ENCODE peak calls at places on chromosome 10, in nine cellular contexts. D, F, W, Z, I, O, X, L and P are unnamed samples.

GRCh38 chr10:95331596-95332130 is 40.9 kb upstream of the PDLIM1 start:
- DNase-seq in D (no peak), F (no peak), W (no peak), Z (no peak), I (no peak), O (no peak), X (peak), L (no peak), P (no peak)

GRCh38 chr10:48627984-48628609 is 23.2 kb upstream of the ARHGAP22 start:
- DNase-seq in D (peak), F (no peak), W (no peak), Z (no peak), I (no peak), O (no peak), X (peak), L (no peak), P (no peak)

GRCh38 chr10:110081914-110082313 is 74.1 kb downstream of the ADD3 start:
- DNase-seq in D (peak), F (peak), W (no peak), Z (no peak), I (no peak), O (peak), X (no peak), L (peak), P (peak)

GRCh38 chr10:130746311-130746710 is 565.2 kb downstream of the TCERG1L start:
- DNase-seq in D (no peak), F (no peak), W (no peak), Z (peak), I (no peak), O (no peak), X (no peak), L (no peak), P (no peak)

GRCh38 chr10:69215405-69216176 is 4.5 kb upstream of the HKDC1 start:
- DNase-seq in D (no peak), F (no peak), W (no peak), Z (no peak), I (no peak), O (no peak), X (no peak), L (no peak), P (no peak)

GRCh38 chr10:101897633-101898032 is 54.0 kb upstream of the KCNIP2 start:
- DNase-seq in D (peak), F (peak), W (no peak), Z (no peak), I (no peak), O (peak), X (peak), L (no peak), P (no peak)

GRCh38 chr10:120423350-120424197 is 33.5 kb upstream of the PLPP4 start:
- DNase-seq in D (peak), F (peak), W (peak), Z (no peak), I (no peak), O (peak), X (peak), L (peak), P (no peak)

GRCh38 chr10:83580373-83581012 is 558.8 kb upstream of the GHITM start:
- DNase-seq in D (no peak), F (no peak), W (no peak), Z (no peak), I (no peak), O (no peak), X (no peak), L (no peak), P (no peak)

GRCh38 chr10:71598673-71599072 is 120.9 kb downstream of the C10orf105 start:
- DNase-seq in D (peak), F (no peak), W (no peak), Z (no peak), I (no peak), O (peak), X (no peak), L (no peak), P (no peak)

GRCh38 chr10:95440326-95440725 is 120.8 kb downstream of the SORBS1 start:
- DNase-seq in D (no peak), F (no peak), W (no peak), Z (no peak), I (no peak), O (no peak), X (no peak), L (no peak), P (no peak)

GRCh38 chr10:29950391-29950790 is 109.0 kb downstream of the JCAD start:
- DNase-seq in D (no peak), F (no peak), W (no peak), Z (no peak), I (no peak), O (no peak), X (no peak), L (no peak), P (no peak)

GRCh38 chr10:55283041-55283440 is 482.0 kb upstream of the PCDH15 start:
- DNase-seq in D (no peak), F (no peak), W (no peak), Z (no peak), I (no peak), O (peak), X (no peak), L (no peak), P (no peak)

GRCh38 chr10:70917635-70918034 is 29.3 kb upstream of the PCBD1 start:
- DNase-seq in D (no peak), F (no peak), W (no peak), Z (no peak), I (no peak), O (no peak), X (no peak), L (no peak), P (no peak)

GRCh38 chr10:130721971-130722370 is 585.8 kb downstream of the GLRX3 start:
- DNase-seq in D (no peak), F (no peak), W (no peak), Z (no peak), I (no peak), O (no peak), X (no peak), L (no peak), P (no peak)

GRCh38 chr10:124708922-124709520 is 35.2 kb downstream of the FAM53B start:
- DNase-seq in D (no peak), F (no peak), W (no peak), Z (peak), I (no peak), O (no peak), X (no peak), L (peak), P (no peak)

GRCh38 chr10:14617850-14618249 is 156.8 kb downstream of the FAM107B start:
- DNase-seq in D (peak), F (peak), W (no peak), Z (no peak), I (no peak), O (peak), X (peak), L (no peak), P (peak)

GRCh38 chr10:33542747-33543505 is 208.5 kb upstream of the NRP1 start:
- DNase-seq in D (peak), F (peak), W (no peak), Z (no peak), I (no peak), O (peak), X (peak), L (no peak), P (no peak)

GRCh38 chr10:118769898-118770600 is 15.3 kb upstream of the CACUL1 start:
- DNase-seq in D (no peak), F (no peak), W (no peak), Z (no peak), I (no peak), O (no peak), X (no peak), L (no peak), P (no peak)

GRCh38 chr10:79350407-79351154 is 3.3 kb downstream of the PPIF start:
- DNase-seq in D (no peak), F (no peak), W (peak), Z (no peak), I (no peak), O (no peak), X (no peak), L (no peak), P (no peak)

GRCh38 chr10:104546756-104547155 is 94.3 kb upstream of the SORCS3 start:
- DNase-seq in D (no peak), F (no peak), W (peak), Z (no peak), I (no peak), O (no peak), X (no peak), L (peak), P (no peak)
- TF ChIP-seq CTCF in D (no peak), F (no peak), W (peak), Z (no peak), I (no peak), O (no peak), X (no peak), L (peak), P (no peak)

DNA sequence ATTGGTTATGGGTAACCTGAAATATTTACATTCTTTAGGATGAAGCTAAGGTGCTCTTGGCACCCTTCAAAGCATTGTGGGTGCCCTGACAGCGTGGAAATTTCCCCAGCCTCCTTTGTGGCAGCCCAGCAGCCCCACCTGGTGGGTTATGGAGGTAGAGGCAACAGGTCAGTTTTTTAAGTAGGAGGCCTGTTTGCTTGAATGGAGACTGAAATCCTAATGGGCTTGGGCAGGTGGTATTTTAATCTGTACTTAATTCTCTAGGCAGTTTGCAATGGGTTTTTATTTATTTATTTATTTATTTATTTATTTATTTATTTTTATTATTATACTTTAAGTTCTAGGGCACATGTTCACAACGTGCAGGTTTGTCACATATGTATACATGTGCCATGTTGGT is 139.4 kb downstream of the EPC1 start:
- DNase-seq in D (peak), F (peak), W (peak), Z (peak), I (no peak), O (peak), X (peak), L (peak), P (peak)
- TF ChIP-seq CTCF in D (peak), F (peak), W (peak), Z (peak), I (peak), O (peak), X (peak), L (peak), P (peak)

GRCh38 chr10:97024181-97025073 is 161.3 kb downstream of the SLIT1 start:
- DNase-seq in D (peak), F (peak), W (no peak), Z (peak), I (no peak), O (peak), X (peak), L (no peak), P (no peak)
- TF ChIP-seq CTCF in D (no peak), F (no peak), W (no peak), Z (no peak), I (no peak), O (no peak), X (no peak), L (no peak), P (no peak)

GRCh38 chr10:639001-639750 is 50.3 kb downstream of the DIP2C start:
- DNase-seq in D (no peak), F (no peak), W (no peak), Z (no peak), I (no peak), O (no peak), X (no peak), L (no peak), P (no peak)

GRCh38 chr10:636016-636730 is 53.3 kb downstream of the DIP2C start:
- DNase-seq in D (no peak), F (no peak), W (no peak), Z (no peak), I (no peak), O (no peak), X (no peak), L (no peak), P (no peak)

GRCh38 chr10:637221-637620 is 52.2 kb downstream of the DIP2C start:
- DNase-seq in D (no peak), F (no peak), W (no peak), Z (no peak), I (no peak), O (no peak), X (no peak), L (no peak), P (no peak)

GRCh38 chr10:636769-637168 is 52.7 kb downstream of the DIP2C start:
- DNase-seq in D (no peak), F (no peak), W (no peak), Z (no peak), I (no peak), O (no peak), X (no peak), L (no peak), P (peak)

GRCh38 chr10:637771-638195 is 51.7 kb downstream of the DIP2C start:
- DNase-seq in D (no peak), F (no peak), W (no peak), Z (no peak), I (no peak), O (no peak), X (no peak), L (no peak), P (no peak)
- TF ChIP-seq CTCF in D (no peak), F (no peak), W (no peak), Z (no peak), I (no peak), O (no peak), X (no peak), L (no peak), P (no peak)

GRCh38 chr10:132850896-132851295 is 64.9 kb upstream of the NKX6-2 start:
- DNase-seq in D (no peak), F (no peak), W (peak), Z (peak), I (no peak), O (no peak), X (no peak), L (peak), P (no peak)
- TF ChIP-seq CTCF in D (no peak), F (no peak), W (no peak), Z (no peak), I (no peak), O (no peak), X (no peak), L (no peak), P (no peak)

GRCh38 chr10:72875250-72876055 is 18.1 kb upstream of the OIT3 start:
- DNase-seq in D (peak), F (peak), W (no peak), Z (no peak), I (no peak), O (peak), X (peak), L (peak), P (no peak)
- TF ChIP-seq CTCF in D (peak), F (peak), W (peak), Z (peak), I (peak), O (peak), X (peak), L (peak), P (peak)

GRCh38 chr10:13518076-13518692 is 10.6 kb downstream of the BEND7 start:
- DNase-seq in D (peak), F (no peak), W (peak), Z (no peak), I (no peak), O (peak), X (peak), L (peak), P (no peak)
- TF ChIP-seq CTCF in D (peak), F (peak), W (peak), Z (no peak), I (no peak), O (peak), X (peak), L (peak), P (no peak)